ENCODE peak calls at places on chromosomes 4 and X, in five cellular contexts. One of them, this sample, is unnamed.

GRCh38 chr4:185343726-185344581 is 51.8 kb downstream of the LRP2BP start:
- DNase-seq in H1: no peak
- DNase-seq in GM12878: no peak
- DNase-seq in K562: no peak
- DNase-seq in HCT116: no peak
- DNase-seq in this sample: no peak

GRCh38 chrX:31114858-31115257 is 43.0 kb upstream of the FTHL17 start:
- DNase-seq in HCT116: no peak
- DNase-seq in GM12878: no peak
- DNase-seq in K562: no peak
- DNase-seq in H1: no peak
- DNase-seq in this sample: no peak

GRCh38 chr4:88333741-88334405 is 44.8 kb upstream of the HERC6 start:
- DNase-seq in K562: no peak
- DNase-seq in HCT116: no peak
- DNase-seq in H1: peak
- DNase-seq in GM12878: no peak
- DNase-seq in this sample: no peak

GRCh38 chr4:86564795-86565194 is 29.3 kb upstream of the PTPN13 start:
- DNase-seq in K562: no peak
- DNase-seq in GM12878: no peak
- DNase-seq in H1: no peak
- DNase-seq in HCT116: no peak
- DNase-seq in this sample: no peak

GRCh38 chrX:24646745-24647182 is 383 bp downstream of the PCYT1B start:
- DNase-seq in HCT116: no peak
- DNase-seq in GM12878: no peak
- DNase-seq in K562: no peak
- DNase-seq in H1: no peak
- DNase-seq in this sample: no peak

GRCh38 chr4:155392486-155393184 is 15.9 kb upstream of the MAP9 start:
- DNase-seq in H1: no peak
- DNase-seq in GM12878: no peak
- DNase-seq in HCT116: peak
- DNase-seq in K562: no peak
- DNase-seq in this sample: peak

GRCh38 chr4:1171306-1172227 is 816 bp downstream of the SPON2 start:
- DNase-seq in GM12878: no peak
- DNase-seq in K562: no peak
- DNase-seq in HCT116: no peak
- DNase-seq in H1: peak
- DNase-seq in this sample: no peak

GRCh38 chrX:14829643-14830042 is 43.2 kb downstream of the FANCB start:
- DNase-seq in H1: no peak
- DNase-seq in GM12878: no peak
- DNase-seq in K562: no peak
- DNase-seq in HCT116: no peak
- DNase-seq in this sample: no peak

GRCh38 chrX:77087529-77088169 is 359.5 kb upstream of the FGF16 start:
- DNase-seq in HCT116: no peak
- DNase-seq in GM12878: no peak
- DNase-seq in K562: no peak
- DNase-seq in H1: no peak
- DNase-seq in this sample: peak

GRCh38 chrX:71111141-71111843 is at the start of gene IL2RG:
- DNase-seq in H1: no peak
- DNase-seq in K562: peak
- DNase-seq in HCT116: no peak
- DNase-seq in GM12878: peak
- DNase-seq in this sample: no peak

GRCh38 chr4:61734409-61734808 is 534.3 kb downstream of the ADGRL3 start:
- DNase-seq in H1: no peak
- DNase-seq in HCT116: no peak
- DNase-seq in GM12878: no peak
- DNase-seq in K562: no peak
- DNase-seq in this sample: no peak

GRCh38 chr4:155674669-155675071 is 8.0 kb downstream of the GUCY1A1 start:
- DNase-seq in H1: no peak
- DNase-seq in GM12878: no peak
- DNase-seq in HCT116: no peak
- DNase-seq in K562: no peak
- DNase-seq in this sample: no peak

GRCh38 chrX:105876658-105877057 is 54.3 kb downstream of the NRK start:
- DNase-seq in K562: no peak
- DNase-seq in H1: no peak
- DNase-seq in HCT116: peak
- DNase-seq in GM12878: no peak
- DNase-seq in this sample: peak

GRCh38 chr4:56786955-56787354 is 34.5 kb downstream of the SPINK2 start:
- DNase-seq in K562: no peak
- DNase-seq in H1: no peak
- DNase-seq in HCT116: no peak
- DNase-seq in GM12878: no peak
- DNase-seq in this sample: no peak
- TF ChIP-seq SRF in K562: no peak
- TF ChIP-seq SRF in H1: no peak
- TF ChIP-seq SRF in HCT116: no peak
- TF ChIP-seq SRF in GM12878: no peak
- TF ChIP-seq SRF in this sample: no peak

GRCh38 chrX:133497356-133497755 is 82.1 kb upstream of the GPC4 start:
- DNase-seq in H1: no peak
- DNase-seq in K562: no peak
- DNase-seq in HCT116: no peak
- DNase-seq in GM12878: no peak
- DNase-seq in this sample: no peak

GRCh38 chrX:133493366-133493765 is 78.1 kb upstream of the GPC4 start:
- DNase-seq in K562: no peak
- DNase-seq in H1: no peak
- DNase-seq in GM12878: no peak
- DNase-seq in HCT116: no peak
- DNase-seq in this sample: no peak

GRCh38 chrX:133490955-133491354 is 75.7 kb upstream of the GPC4 start:
- DNase-seq in H1: no peak
- DNase-seq in GM12878: no peak
- DNase-seq in K562: no peak
- DNase-seq in HCT116: no peak
- DNase-seq in this sample: no peak

GRCh38 chrX:133495464-133496391 is 80.4 kb upstream of the GPC4 start:
- DNase-seq in HCT116: no peak
- DNase-seq in GM12878: no peak
- DNase-seq in K562: no peak
- DNase-seq in H1: no peak
- DNase-seq in this sample: no peak
- TF ChIP-seq SRF in HCT116: no peak
- TF ChIP-seq SRF in GM12878: no peak
- TF ChIP-seq SRF in K562: no peak
- TF ChIP-seq SRF in H1: no peak
- TF ChIP-seq SRF in this sample: no peak

GRCh38 chr4:112819729-112820128 is 182.8 kb downstream of the LARP7 start:
- DNase-seq in GM12878: no peak
- DNase-seq in HCT116: no peak
- DNase-seq in K562: peak
- DNase-seq in H1: no peak
- DNase-seq in this sample: no peak

GRCh38 chr4:112817933-112818921 is 181.3 kb downstream of the LARP7 start:
- DNase-seq in GM12878: peak
- DNase-seq in HCT116: peak
- DNase-seq in K562: peak
- DNase-seq in H1: peak
- DNase-seq in this sample: peak

GRCh38 chr4:112807999-112808398 is 171.1 kb downstream of the LARP7 start:
- DNase-seq in H1: no peak
- DNase-seq in GM12878: no peak
- DNase-seq in HCT116: no peak
- DNase-seq in K562: no peak
- DNase-seq in this sample: no peak

GRCh38 chr4:112813790-112814189 is 176.8 kb downstream of the LARP7 start:
- DNase-seq in HCT116: no peak
- DNase-seq in GM12878: peak
- DNase-seq in K562: no peak
- DNase-seq in H1: no peak
- DNase-seq in this sample: no peak
- TF ChIP-seq SRF in HCT116: no peak
- TF ChIP-seq SRF in GM12878: no peak
- TF ChIP-seq SRF in K562: no peak
- TF ChIP-seq SRF in H1: no peak
- TF ChIP-seq SRF in this sample: no peak

DNA sequence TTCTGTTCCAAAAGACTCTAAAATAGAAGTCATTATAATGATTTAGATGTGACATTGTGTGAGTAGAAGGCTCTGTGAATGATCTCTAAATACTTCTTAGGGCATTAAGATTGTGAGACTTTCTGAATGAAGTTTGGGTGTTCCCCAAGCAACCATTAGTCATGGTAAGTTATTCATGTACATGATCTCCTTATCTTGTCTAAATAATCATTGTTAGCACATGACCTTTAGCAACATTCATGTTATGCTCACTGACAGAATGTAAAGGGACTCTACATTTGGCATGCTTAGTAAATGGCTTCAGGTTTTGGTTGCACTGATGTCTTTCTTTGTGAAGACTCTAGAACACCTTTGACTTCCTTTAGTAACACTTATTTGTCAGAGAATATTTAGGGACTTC is 140.8 kb upstream of the AGA start:
- DNase-seq in H1: no peak
- DNase-seq in K562: no peak
- DNase-seq in GM12878: no peak
- DNase-seq in HCT116: no peak
- DNase-seq in this sample: no peak
- TF ChIP-seq SRF in H1: no peak
- TF ChIP-seq SRF in K562: no peak
- TF ChIP-seq SRF in GM12878: no peak
- TF ChIP-seq SRF in HCT116: no peak
- TF ChIP-seq SRF in this sample: no peak

DNA sequence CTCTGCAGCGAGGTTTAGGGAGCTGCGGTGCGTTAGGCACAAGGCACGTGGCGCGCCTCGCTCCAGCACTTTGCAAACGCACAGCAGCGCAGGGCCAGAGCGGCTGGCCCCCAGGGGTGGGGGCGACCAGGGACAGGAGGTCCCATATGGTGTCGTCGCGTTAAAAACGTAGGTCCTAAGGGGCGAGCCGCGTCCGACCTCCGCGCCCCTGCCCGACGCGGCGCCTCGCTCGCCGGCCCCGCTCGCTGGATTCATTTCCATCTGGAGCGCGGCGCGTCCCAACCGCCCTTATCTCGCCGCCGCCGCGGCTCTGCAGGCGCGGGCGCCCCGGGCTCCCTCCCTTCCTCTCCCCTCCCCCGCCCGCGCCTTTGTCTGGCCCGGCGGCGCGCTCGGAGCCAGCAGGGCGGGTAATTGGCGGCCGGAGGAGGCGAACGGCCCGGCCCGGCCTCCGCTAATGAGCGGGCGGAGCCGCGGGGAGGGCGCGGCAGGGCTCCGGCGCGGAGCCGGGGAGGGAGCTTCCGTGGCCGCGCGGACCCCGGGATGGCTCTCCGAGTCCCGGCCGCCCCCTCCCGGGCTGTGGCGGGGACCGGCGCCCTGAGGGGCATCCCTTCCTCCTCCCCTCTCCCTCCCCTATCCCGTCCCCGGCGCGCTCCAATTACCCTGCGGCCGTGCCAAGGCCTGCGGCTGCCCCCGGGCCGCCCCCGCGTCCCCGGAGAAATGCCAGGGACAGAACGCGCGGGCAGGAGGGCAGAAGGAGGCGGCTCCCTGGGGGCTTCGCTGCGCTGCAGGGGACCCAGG is 409.0 kb downstream of the BCOR start:
- DNase-seq in GM12878: no peak
- DNase-seq in HCT116: no peak
- DNase-seq in K562: peak
- DNase-seq in H1: peak
- DNase-seq in this sample: peak
- TF ChIP-seq SRF in GM12878: no peak
- TF ChIP-seq SRF in HCT116: no peak
- TF ChIP-seq SRF in K562: no peak
- TF ChIP-seq SRF in H1: no peak
- TF ChIP-seq SRF in this sample: no peak

This sample was measured in HepG2.